ENCODE peak calls at places on chromosomes 5 and 9, in six cellular contexts. Y, E, Z, L, F and B are unnamed samples. For H3K27me3, the result is how much of the 10 kb centered on the place peaks cover.

GRCh38 chr9:113708821-113709713 is 167.0 kb upstream of the ZNF618 start:
- DNase-seq in Y (peak), E (no peak), Z (no peak), L (no peak), F (no peak), B (no peak)

GRCh38 chr9:76759726-76760125 is 4.5 kb upstream of the PCA3 start:
- DNase-seq in Y (no peak), E (no peak), Z (no peak), L (no peak), F (no peak), B (no peak)

GRCh38 chr9:2623046-2623865 is 1.7 kb downstream of the VLDLR start:
- DNase-seq in Y (peak), E (peak), Z (no peak), L (peak), F (no peak), B (no peak)

GRCh38 chr5:14115323-14115895 is 27.7 kb upstream of the TRIO start:
- DNase-seq in Y (no peak), E (no peak), Z (no peak), L (no peak), F (no peak), B (no peak)

GRCh38 chr9:137953683-137954438 is 76.3 kb downstream of the CACNA1B start:
- DNase-seq in Y (no peak), E (no peak), Z (no peak), L (no peak), F (no peak), B (no peak)

GRCh38 chr5:1112596-1113331 is 901 bp upstream of the SLC12A7 start:
- DNase-seq in Y (peak), E (no peak), Z (no peak), L (no peak), F (no peak), B (no peak)

GRCh38 chr5:178069909-178070308 is 43.4 kb upstream of the N4BP3 start:
- DNase-seq in Y (peak), E (peak), Z (peak), L (peak), F (peak), B (peak)

GRCh38 chr9:137216188-137216965 is 5.7 kb downstream of the RNF208 start:
- DNase-seq in Y (no peak), E (no peak), Z (no peak), L (no peak), F (no peak), B (no peak)

GRCh38 chr5:175809531-175810121 is 61.8 kb upstream of the CPLX2 start:
- DNase-seq in Y (no peak), E (no peak), Z (no peak), L (peak), F (peak), B (no peak)

GRCh38 chr5:89011778-89012320 is 128.9 kb upstream of the MEF2C start:
- DNase-seq in Y (no peak), E (no peak), Z (no peak), L (no peak), F (no peak), B (no peak)

DNA sequence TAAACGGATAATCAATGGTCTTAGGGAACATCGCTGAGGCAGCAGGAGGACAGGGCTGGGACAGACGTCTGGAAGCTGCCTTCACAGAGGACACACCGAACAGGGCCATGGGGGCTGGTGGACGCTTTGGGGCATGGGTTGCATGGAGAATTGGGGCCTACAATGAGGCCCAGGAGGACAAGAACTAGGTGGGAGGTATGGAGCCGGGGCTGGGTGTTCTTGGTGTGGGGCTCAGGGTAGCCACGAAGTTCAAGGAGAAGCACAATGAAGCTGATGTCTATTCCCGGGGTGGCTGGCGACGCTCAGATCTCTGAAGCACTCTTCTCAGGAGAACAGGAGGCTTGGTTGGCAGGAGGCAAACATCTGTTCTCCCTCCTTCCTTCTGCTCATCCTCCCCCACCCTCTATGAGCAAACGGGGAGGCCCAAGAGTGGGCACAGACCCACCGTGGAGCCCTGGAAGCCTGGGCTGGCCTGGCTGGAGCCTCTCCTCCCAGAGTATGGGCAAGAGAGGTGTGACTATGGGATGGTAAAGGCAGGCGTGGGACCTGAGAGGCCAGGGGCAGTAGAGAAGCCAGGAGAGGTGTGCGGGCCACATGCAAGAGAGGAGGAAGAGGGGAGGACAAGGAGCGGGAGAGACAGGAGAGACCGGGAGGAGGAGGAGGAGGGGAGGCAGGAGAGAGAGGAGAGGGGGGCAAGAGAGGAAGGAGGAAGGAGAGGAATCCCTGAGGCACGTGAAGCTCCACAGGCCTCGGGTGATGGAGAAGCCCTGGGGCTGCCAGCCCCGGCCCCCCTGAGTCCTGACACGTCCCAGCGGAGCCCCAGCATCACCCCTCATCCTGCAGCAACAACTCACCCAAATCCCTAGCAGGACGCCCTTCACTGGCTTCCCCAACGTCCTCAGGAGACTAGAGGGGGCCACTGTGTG is 159.0 kb downstream of the OLFM1 start:
- DNase-seq in Y (no peak), E (no peak), Z (no peak), L (no peak), F (no peak), B (no peak)
- H3K27me3 ChIP-seq in Y (under half), E (under half), Z (under half), L (under half), F (under half), B (under half)

DNA sequence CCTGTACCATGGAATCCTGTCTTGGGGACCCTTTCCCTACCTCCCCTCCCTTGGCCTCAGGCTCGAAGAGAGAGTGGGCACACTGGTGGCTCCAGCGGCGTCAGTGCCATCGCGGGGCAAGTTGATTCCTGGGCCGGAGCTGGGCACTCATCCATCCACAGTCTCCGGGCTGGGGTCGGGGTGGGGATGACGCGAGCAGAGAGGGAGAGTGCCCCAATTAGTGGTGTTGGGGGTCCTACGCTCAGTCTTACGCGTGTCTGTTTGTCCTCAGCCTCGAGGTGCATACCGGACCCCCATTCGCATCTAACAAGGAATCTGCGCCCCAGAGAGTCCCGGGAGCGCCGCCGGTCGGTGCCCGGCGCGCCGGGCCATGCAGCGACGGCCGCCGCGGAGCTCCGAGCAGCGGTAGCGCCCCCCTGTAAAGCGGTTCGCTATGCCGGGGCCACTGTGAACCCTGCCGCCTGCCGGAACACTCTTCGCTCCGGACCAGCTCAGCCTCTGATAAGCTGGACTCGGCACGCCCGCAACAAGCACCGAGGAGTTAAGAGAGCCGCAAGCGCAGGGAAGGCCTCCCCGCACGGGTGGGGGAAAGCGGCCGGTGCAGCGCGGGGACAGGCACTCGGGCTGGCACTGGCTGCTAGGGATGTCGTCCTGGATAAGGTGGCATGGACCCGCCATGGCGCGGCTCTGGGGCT is 724 bp downstream of the NTRK2 start:
- DNase-seq in Y (peak), E (no peak), Z (no peak), L (no peak), F (no peak), B (no peak)
- H3K27me3 ChIP-seq in Y (under half), E (half or more), Z (under half), L (under half), F (under half), B (under half)

DNA sequence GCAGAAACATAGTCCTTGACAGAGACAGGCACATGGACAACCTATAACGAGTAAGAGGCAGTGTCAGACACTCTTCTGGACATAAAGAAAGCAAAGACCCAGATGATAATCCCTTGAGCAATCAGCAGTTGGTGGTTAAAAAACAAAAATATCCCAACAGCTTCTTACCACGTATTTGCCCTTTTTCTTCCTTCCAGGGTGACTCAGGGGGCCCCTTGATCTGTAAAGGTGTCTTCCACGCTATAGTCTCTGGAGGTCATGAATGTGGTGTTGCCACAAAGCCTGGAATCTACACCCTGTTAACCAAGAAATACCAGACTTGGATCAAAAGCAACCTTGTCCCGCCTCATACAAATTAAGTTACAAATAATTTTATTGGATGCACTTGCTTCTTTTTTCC is 9.5 kb downstream of the GZMK start:
- DNase-seq in Y (no peak), E (no peak), Z (no peak), L (no peak), F (no peak), B (no peak)
- H3K27me3 ChIP-seq in Y (under half), E (under half), Z (under half), L (under half), F (under half), B (under half)

GRCh38 chr9:99505915-99506314 is 283.8 kb downstream of the SEC61B start:
- DNase-seq in Y (no peak), E (no peak), Z (no peak), L (no peak), F (no peak), B (no peak)
- H3K27me3 ChIP-seq in Y (under half), E (under half), Z (under half), L (under half), F (under half), B (under half)

GRCh38 chr9:35000535-35001284 is 11.2 kb downstream of the DNAJB5 start:
- DNase-seq in Y (no peak), E (no peak), Z (no peak), L (peak), F (no peak), B (no peak)
- H3K27me3 ChIP-seq in Y (under half), E (under half), Z (under half), L (under half), F (under half), B (under half)

GRCh38 chr5:134427540-134428041 is 15.9 kb upstream of the CDKN2AIPNL start:
- DNase-seq in Y (no peak), E (no peak), Z (no peak), L (no peak), F (no peak), B (no peak)
- H3K27me3 ChIP-seq in Y (under half), E (under half), Z (under half), L (under half), F (under half), B (under half)

GRCh38 chr5:83469075-83469474 is 2.5 kb upstream of the VCAN start:
- DNase-seq in Y (no peak), E (no peak), Z (no peak), L (no peak), F (no peak), B (no peak)
- H3K27me3 ChIP-seq in Y (under half), E (half or more), Z (under half), L (under half), F (under half), B (under half)